ENCODE peak calls at places on chromosomes 11 and 22, in five cellular contexts. A, K, E, S and F are unnamed samples.

GRCh38 chr11:63705526-63705925 is 24.2 kb downstream of the RTN3 start:
- DNase-seq in A (no peak), K (no peak), E (peak), S (no peak), F (no peak)

GRCh38 chr22:19516378-19517170 is 7.6 kb downstream of the CLDN5 start:
- DNase-seq in A (no peak), K (no peak), E (no peak), S (no peak), F (no peak)

GRCh38 chr11:69520186-69520585 is 38.7 kb downstream of the LINC01488 start:
- DNase-seq in A (no peak), K (no peak), E (no peak), S (no peak), F (no peak)

GRCh38 chr22:42978453-42979103 is 36.4 kb downstream of the PACSIN2 start:
- DNase-seq in A (no peak), K (no peak), E (peak), S (no peak), F (peak)

GRCh38 chr11:117535201-117535869 is 207.7 kb downstream of the CEP164 start:
- DNase-seq in A (no peak), K (no peak), E (no peak), S (no peak), F (peak)

GRCh38 chr11:36594316-36594989 is at the start of gene IFTAP:
- DNase-seq in A (peak), K (peak), E (peak), S (peak), F (peak)

GRCh38 chr11:77153276-77154185 is 25.5 kb downstream of the MYO7A start:
- DNase-seq in A (no peak), K (no peak), E (no peak), S (no peak), F (no peak)

GRCh38 chr11:119692547-119692834 is 36.5 kb downstream of the NECTIN1 start:
- DNase-seq in A (no peak), K (no peak), E (no peak), S (no peak), F (no peak)

GRCh38 chr22:47647181-47647580 is 884.7 kb downstream of the TBC1D22A start:
- DNase-seq in A (no peak), K (no peak), E (no peak), S (no peak), F (no peak)

GRCh38 chr11:134584001-134584561 is 172.0 kb upstream of the B3GAT1 start:
- DNase-seq in A (no peak), K (no peak), E (no peak), S (no peak), F (no peak)

GRCh38 chr22:46250783-46251125 is 661 bp upstream of the CDPF1 start:
- DNase-seq in A (no peak), K (no peak), E (no peak), S (no peak), F (no peak)

GRCh38 chr11:100640646-100641045 is 46.4 kb upstream of the ARHGAP42 start:
- DNase-seq in A (no peak), K (no peak), E (no peak), S (no peak), F (no peak)

GRCh38 chr11:126059238-126059761 is 3.4 kb downstream of the CDON start:
- DNase-seq in A (no peak), K (no peak), E (peak), S (no peak), F (peak)

GRCh38 chr11:128733440-128734115 is 39.7 kb downstream of the FLI1 start:
- DNase-seq in A (no peak), K (no peak), E (no peak), S (no peak), F (no peak)

GRCh38 chr11:44133335-44133946 is 38.0 kb downstream of the EXT2 start:
- DNase-seq in A (no peak), K (peak), E (peak), S (peak), F (peak)

GRCh38 chr11:1618231-1618630 is 3.7 kb downstream of the KRTAP5-4 start:
- DNase-seq in A (no peak), K (no peak), E (no peak), S (no peak), F (no peak)

GRCh38 chr11:68513930-68514487 is 53.5 kb downstream of the PPP6R3 start:
- DNase-seq in A (no peak), K (no peak), E (no peak), S (no peak), F (no peak)

GRCh38 chr11:33863418-33864172 is 28.3 kb downstream of the LMO2 start:
- DNase-seq in A (no peak), K (no peak), E (no peak), S (no peak), F (no peak)